ENCODE peak calls at places on chromosomes 11 and 22, in four cellular contexts. O, E, D and U are unnamed samples.

GRCh38 chr22:48717883-48718817 is 1109.5 kb downstream of the BRD1 start:
- DNase-seq in E (peak), O (no peak), D (no peak), U (no peak)

GRCh38 chr11:61542024-61542461 is 33.5 kb downstream of the LRRC10B start:
- DNase-seq in O (no peak), D (no peak), E (no peak), U (peak)

GRCh38 chr22:22246706-22247105 is 2.1 kb downstream of the VPREB1 start:
- DNase-seq in E (no peak), O (no peak), D (no peak), U (no peak)

GRCh38 chr22:49373801-49374226 is 453.9 kb downstream of the BRD1 start:
- DNase-seq in O (no peak), D (no peak), E (no peak), U (no peak)

GRCh38 chr11:68838572-68838964 is 3.1 kb downstream of the CPT1A start:
- DNase-seq in D (no peak), E (no peak), O (no peak), U (no peak)

GRCh38 chr11:65557280-65558001 is 718 bp downstream of the LTBP3 start:
- DNase-seq in O (no peak), E (no peak), D (peak), U (peak)

GRCh38 chr22:23534851-23535717 is 45.0 kb downstream of the IGLL1 start:
- DNase-seq in D (no peak), E (no peak), O (no peak), U (no peak)

GRCh38 chr11:32213223-32213622 is 122.3 kb downstream of the RCN1 start:
- DNase-seq in E (no peak), D (no peak), O (no peak), U (no peak)

GRCh38 chr11:113689711-113690618 is 16.1 kb downstream of the TMPRSS5 start:
- DNase-seq in O (no peak), D (peak), E (no peak), U (no peak)

GRCh38 chr11:94134651-94135512 is 6.2 kb downstream of the PANX1 start:
- DNase-seq in O (no peak), E (no peak), D (no peak), U (no peak)

GRCh38 chr22:37940698-37941376 is 12.6 kb downstream of the C22orf23 start:
- DNase-seq in E (no peak), O (no peak), D (no peak), U (no peak)

GRCh38 chr11:131666617-131667016 is 296.2 kb downstream of the NTM start:
- DNase-seq in E (no peak), O (no peak), D (no peak), U (no peak)

DNA sequence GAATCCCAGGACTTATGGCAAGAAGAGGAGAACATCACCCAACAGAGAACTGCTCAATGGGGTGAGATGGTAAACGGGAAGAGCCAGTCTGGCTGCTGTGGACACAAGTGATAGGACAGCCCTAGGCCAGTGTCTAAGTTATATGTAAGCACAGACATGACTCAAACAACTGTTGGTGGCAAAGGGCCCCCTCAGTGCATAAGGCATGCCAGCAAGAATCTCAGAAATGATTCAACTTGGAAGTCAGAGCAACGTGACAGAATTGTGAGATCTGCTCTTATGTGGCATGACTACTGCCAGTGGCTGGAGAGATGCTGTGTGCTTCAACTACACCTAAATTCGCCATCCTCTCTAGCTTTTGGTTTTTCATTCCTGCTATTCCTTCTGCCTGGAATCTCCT is 7.4 kb downstream of the SLN start:
- DNase-seq in D (no peak), O (no peak), E (no peak), U (no peak)
- TF ChIP-seq USF1 in D (no peak), O (no peak), E (no peak), U (no peak)

DNA sequence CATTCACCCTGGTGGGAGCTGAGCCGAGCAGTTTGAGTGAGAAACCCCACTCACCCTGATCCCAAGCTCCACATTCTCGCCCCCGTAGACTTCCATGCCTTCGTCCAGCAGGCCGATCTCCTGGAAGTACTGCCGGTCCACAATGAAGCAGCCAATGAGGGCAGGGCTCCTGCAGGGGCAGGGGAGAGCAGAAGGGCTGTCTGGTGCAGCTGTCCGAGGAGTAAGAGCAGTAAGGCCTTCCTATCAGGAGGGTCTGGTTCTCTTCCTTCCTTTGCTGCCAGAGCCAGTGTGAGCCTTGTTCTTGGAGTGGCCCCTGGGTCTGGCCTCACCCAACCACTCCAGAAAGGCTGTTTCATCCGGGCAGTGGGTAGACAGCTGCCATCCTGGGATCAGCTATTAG is 19.4 kb upstream of the CSNK2A3 start:
- DNase-seq in D (no peak), E (no peak), O (no peak), U (no peak)
- TF ChIP-seq USF1 in D (no peak), E (no peak), O (no peak), U (no peak)

DNA sequence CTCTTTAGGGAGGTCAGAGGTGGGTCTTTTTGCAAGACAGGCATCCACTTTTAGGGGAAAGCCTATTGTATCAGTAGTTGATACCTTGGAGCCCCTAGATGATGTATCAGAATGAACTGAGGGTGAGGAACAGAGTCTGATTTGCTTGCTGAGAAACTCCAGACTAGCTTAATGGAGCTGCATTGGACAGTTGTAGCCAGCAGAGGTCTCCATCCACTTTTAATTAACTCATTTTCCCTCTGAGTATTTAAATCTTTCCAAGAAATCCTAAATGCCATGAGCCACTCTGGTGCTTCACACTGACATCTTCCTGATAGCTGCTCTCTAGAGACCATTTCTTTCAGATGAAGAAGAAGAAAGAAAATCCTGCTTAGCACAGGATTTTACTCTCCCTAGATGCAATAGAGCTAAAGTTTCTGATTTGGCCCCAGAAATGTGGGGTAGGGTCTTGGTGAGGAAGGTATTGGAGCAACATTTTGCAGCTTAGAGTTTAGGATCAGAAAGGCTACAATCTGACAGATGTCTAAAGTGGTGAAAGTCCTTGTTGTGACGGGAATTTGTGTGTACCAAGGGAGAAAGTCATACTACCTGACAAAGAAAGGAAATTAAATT is 38.0 kb downstream of the EXT2 start:
- DNase-seq in E (no peak), D (peak), O (no peak), U (peak)
- TF ChIP-seq USF1 in E (no peak), D (no peak), O (no peak), U (no peak)

GRCh38 chr11:35714882-35715612 is 52.5 kb downstream of the TRIM44 start:
- DNase-seq in O (peak), D (no peak), E (no peak), U (no peak)
- TF ChIP-seq USF1 in O (no peak), D (no peak), E (no peak), U (no peak)

DNA sequence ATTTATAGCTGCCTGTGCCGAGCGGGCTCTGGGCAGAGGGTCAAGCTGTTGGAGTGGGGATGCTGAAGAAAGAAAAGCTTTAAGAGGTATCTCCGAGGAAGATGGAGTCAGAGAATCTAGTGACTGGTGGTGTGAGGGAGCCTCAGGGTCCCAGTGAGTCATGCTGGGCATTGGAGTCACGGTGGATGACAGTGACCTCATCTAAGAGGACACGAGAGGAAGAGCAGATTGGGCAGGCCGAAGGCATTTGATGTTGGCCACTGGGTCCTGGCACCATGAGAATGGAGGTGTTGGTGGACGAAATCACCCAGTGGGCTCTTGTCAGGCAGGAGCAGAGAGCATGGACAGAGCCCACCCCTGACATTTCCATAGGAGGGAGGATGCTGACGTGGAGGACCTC is 68.4 kb downstream of the TBC1D22A start:
- DNase-seq in D (no peak), E (no peak), O (no peak), U (no peak)
- TF ChIP-seq USF1 in D (no peak), E (no peak), O (no peak), U (no peak)

DNA sequence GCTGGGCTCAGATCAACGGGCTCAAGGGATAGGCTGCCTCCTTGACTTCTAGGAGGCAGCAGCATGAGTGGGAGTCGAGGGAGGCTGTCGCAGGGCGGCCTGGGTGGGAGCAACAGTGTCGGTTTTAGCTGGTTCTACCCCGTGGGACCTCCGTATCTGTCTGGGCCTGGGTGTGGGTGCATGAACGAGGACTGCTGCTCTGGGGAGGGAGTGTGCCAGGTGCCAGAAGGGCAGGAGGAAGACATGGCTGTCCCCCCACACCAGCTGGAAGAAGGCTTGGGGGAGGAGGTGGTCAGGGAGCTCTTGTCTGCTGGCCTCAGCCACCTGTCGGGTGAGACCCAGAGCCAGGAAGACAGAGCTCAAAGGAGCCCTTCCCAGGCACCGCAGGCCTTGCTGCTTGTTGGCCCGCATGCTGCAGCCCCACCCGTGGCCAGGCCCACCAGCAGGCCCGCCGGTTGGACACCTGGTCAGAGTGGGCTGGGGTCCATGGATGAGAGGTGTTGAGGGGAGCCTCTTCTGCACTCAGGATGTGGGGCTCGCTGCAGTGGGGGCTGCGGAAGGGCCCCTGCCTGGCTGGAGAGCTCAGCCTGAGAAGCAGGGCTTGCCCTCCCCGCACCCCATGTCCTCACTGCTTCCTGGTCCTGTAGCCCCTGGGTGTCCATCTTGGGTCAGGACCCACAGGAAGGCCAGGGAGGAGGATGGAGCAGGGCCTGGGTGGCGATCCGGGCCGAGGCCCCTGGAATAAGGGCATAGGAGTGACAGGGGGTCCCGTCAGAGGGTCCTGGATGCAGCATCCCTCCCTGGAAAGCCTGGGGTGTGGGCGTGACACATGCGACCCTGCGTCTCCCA is 3.4 kb downstream of the CEND1 start:
- DNase-seq in E (no peak), D (no peak), O (no peak), U (no peak)
- TF ChIP-seq USF1 in E (no peak), D (no peak), O (no peak), U (no peak)

DNA sequence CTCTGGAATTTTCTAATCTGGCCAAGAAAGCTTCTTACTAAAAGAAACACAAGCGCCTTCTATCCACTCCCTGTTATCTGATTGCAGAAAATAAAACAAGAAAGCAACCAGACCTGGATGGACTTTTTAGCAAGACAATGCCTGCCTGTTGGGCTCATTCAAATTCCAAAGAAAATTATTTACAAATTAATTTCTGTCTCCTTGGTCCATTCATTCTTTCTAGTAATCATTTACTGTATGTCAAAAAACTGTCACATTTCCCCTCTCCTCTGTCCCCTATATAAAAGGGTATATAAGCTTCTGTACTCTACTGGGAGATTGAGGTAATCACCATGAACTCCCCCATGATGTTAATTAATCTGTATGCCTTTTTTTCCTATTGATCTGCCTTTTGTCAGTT is 279.9 kb downstream of the DLG2 start:
- DNase-seq in O (no peak), E (no peak), D (no peak), U (no peak)
- TF ChIP-seq USF1 in O (no peak), E (no peak), D (no peak), U (no peak)

GRCh38 chr11:46680164-46680760 is 20.2 kb downstream of the ARHGAP1 start:
- DNase-seq in E (no peak), D (no peak), O (no peak), U (no peak)

GRCh38 chr11:46679252-46680163 is 20.9 kb downstream of the ARHGAP1 start:
- DNase-seq in D (no peak), O (no peak), E (no peak), U (no peak)

GRCh38 chr11:46680815-46681214 is 19.6 kb downstream of the ARHGAP1 start:
- DNase-seq in E (no peak), D (no peak), O (no peak), U (no peak)

GRCh38 chr11:46682773-46683752 is 17.4 kb downstream of the ARHGAP1 start:
- DNase-seq in O (no peak), E (no peak), D (no peak), U (no peak)

DNA sequence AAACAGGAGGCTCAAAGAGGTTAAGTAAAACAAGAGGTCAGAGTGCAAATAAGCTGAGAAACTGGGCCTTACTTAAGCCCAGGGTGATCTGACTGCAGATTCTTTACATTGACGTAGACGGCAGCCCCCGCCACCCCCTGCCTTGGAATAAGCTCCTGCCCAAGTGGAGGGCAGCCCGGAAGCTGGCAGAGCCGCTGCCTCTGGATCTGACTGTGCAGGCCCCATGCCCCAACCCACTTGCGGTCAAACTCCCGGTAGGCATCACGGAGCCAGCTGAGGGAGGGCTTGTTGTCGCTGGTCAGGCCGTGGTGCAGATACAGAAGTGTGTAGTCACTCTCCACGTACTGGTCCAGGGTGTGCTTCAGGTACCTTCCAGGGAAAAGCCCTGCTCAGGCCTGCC is 18.6 kb downstream of the ARHGAP1 start:
- DNase-seq in D (no peak), E (no peak), O (no peak), U (no peak)
- TF ChIP-seq USF1 in D (no peak), E (no peak), O (no peak), U (no peak)